ENCODE peak calls at places on chromosome 13, in seven cellular contexts. H is uterus; A is aorta; O is activated CD4-positive, alpha-beta T cell treated with anti-CD3 and anti-CD28 coated beads, Interleukin-2, amount 10 ng/mL, durations not matched to agents 7 days and 5 days; W is dorsolateral prefrontal cortex; F is mesothelial cell of epicardium; N is left kidney. I is an unnamed sample.

GRCh38 chr13:77521194-77521593 is 14.3 kb upstream of the SCEL start:
- DNase-seq in W (no peak), A (no peak), N (no peak), F (no peak), H (no peak), O (no peak), I (no peak)

GRCh38 chr13:104534847-104535246 is 1468.6 kb upstream of the SLC10A2 start:
- DNase-seq in N (no peak), W (no peak), F (no peak), O (no peak), H (no peak), A (no peak), I (no peak)

GRCh38 chr13:97978661-97979450 is 25.4 kb downstream of the IPO5 start:
- DNase-seq in W (no peak), N (no peak), F (no peak), A (no peak), O (no peak), H (no peak), I (no peak)

GRCh38 chr13:26340812-26341211 is 86.9 kb downstream of the CDK8 start:
- DNase-seq in F (no peak), N (no peak), H (no peak), O (no peak), A (no peak), W (no peak), I (no peak)

GRCh38 chr13:98478134-98479129 is 98.5 kb downstream of the STK24 start:
- DNase-seq in A (no peak), O (no peak), H (no peak), W (no peak), N (peak; percentile 94), F (no peak), I (no peak)

GRCh38 chr13:112790735-112791641 is 101.2 kb downstream of the ATP11A start:
- DNase-seq in F (no peak), W (no peak), A (no peak), H (peak; percentile 11), N (no peak), O (no peak), I (no peak)

GRCh38 chr13:47100214-47100853 is 203.5 kb upstream of the HTR2A start:
- DNase-seq in F (no peak), N (no peak), O (no peak), H (no peak), A (no peak), W (no peak), I (no peak)

GRCh38 chr13:40306817-40307216 is 359.6 kb downstream of the FOXO1 start:
- DNase-seq in N (no peak), A (no peak), W (no peak), H (no peak), F (no peak), O (no peak), I (no peak)

GRCh38 chr13:75749407-75749806 is 113.3 kb downstream of the LMO7 start:
- DNase-seq in O (no peak), W (no peak), N (peak; percentile 39), A (peak; percentile 82), H (no peak), F (no peak), I (no peak)

GRCh38 chr13:39916330-39916729 is 260.9 kb downstream of the COG6 start:
- DNase-seq in A (no peak), H (no peak), W (no peak), F (no peak), O (no peak), N (no peak), I (no peak)

GRCh38 chr13:49303533-49304252 is 56.0 kb downstream of the CDADC1 start:
- DNase-seq in N (peak; percentile 82), H (no peak), F (no peak), A (no peak), W (peak; percentile 36), O (no peak), I (no peak)

GRCh38 chr13:36297600-36298338 is at the start of gene CCDC169:
- DNase-seq in F (peak; percentile 50), W (peak; percentile 57), O (peak; percentile 71), H (peak; percentile 62), N (peak; percentile 94), A (peak; percentile 75), I (peak; percentile 77)

GRCh38 chr13:98483636-98484288 is 93.1 kb downstream of the STK24 start:
- DNase-seq in O (no peak), A (no peak), F (no peak), H (no peak), N (peak; percentile 40), W (no peak), I (no peak)

GRCh38 chr13:113837554-113838355 is 26.1 kb downstream of the GAS6 start:
- DNase-seq in H (peak; percentile 98), A (peak; percentile 97), N (no peak), O (no peak), W (peak; percentile 90), F (no peak), I (peak; percentile 95)

GRCh38 chr13:40024962-40025714 is 369.7 kb downstream of the COG6 start:
- DNase-seq in A (no peak), O (no peak), F (no peak), N (no peak), H (no peak), W (no peak), I (no peak)

GRCh38 chr13:25971499-25972145 is 80.2 kb downstream of the SHISA2 start:
- DNase-seq in F (no peak), W (peak; percentile 16), H (no peak), O (peak; percentile 40), N (peak; percentile 46), A (no peak), I (no peak)

GRCh38 chr13:70723732-70724131 is 615.5 kb upstream of the KLHL1 start:
- DNase-seq in H (no peak), N (peak; percentile 51), A (no peak), F (no peak), W (no peak), O (no peak), I (no peak)

GRCh38 chr13:111460548-111461444 is 140.4 kb downstream of the TEX29 start:
- DNase-seq in A (no peak), O (no peak), W (peak; percentile 75), N (peak; percentile 81), F (no peak), H (no peak), I (no peak)

GRCh38 chr13:72221276-72221962 is 354.4 kb upstream of the DACH1 start:
- DNase-seq in O (no peak), W (no peak), H (no peak), N (peak; percentile 34), A (no peak), F (no peak), I (no peak)

GRCh38 chr13:80712026-80712425 is 371.1 kb upstream of the SPRY2 start:
- DNase-seq in O (no peak), W (no peak), F (no peak), H (no peak), A (no peak), N (no peak), I (no peak)

GRCh38 chr13:28607187-28607955 is 51.6 kb upstream of the POMP start:
- DNase-seq in A (no peak), N (no peak), H (no peak), W (no peak), O (no peak), F (no peak), I (no peak)

GRCh38 chr13:80001510-80001842 is 339.4 kb downstream of the SPRY2 start:
- DNase-seq in W (no peak), F (no peak), N (no peak), O (no peak), H (no peak), A (no peak), I (no peak)

GRCh38 chr13:58587183-58587582 is 955.6 kb downstream of the PCDH17 start:
- DNase-seq in F (no peak), O (no peak), H (no peak), A (no peak), W (no peak), N (no peak), I (no peak)

GRCh38 chr13:64130600-64130999 is 2715.0 kb upstream of the PCDH20 start:
- DNase-seq in O (no peak), N (no peak), A (no peak), W (no peak), F (no peak), H (no peak), I (no peak)

GRCh38 chr13:30301827-30302226 is 5.5 kb downstream of the KATNAL1 start:
- DNase-seq in W (no peak), H (no peak), N (no peak), F (no peak), A (no peak), O (no peak), I (no peak)

GRCh38 chr13:27922974-27923612 is 3.3 kb downstream of the PDX1 start:
- DNase-seq in H (no peak), W (no peak), F (no peak), O (no peak), N (no peak), A (no peak), I (no peak)

GRCh38 chr13:83867708-83868107 is 14.6 kb downstream of the SLITRK1 start:
- DNase-seq in F (no peak), H (no peak), O (no peak), N (no peak), W (no peak), A (no peak), I (no peak)

GRCh38 chr13:73138276-73138950 is 79.6 kb downstream of the KLF5 start:
- DNase-seq in A (no peak), H (no peak), N (peak; percentile 58), F (no peak), W (no peak), O (no peak), I (no peak)

GRCh38 chr13:48873598-48873997 is 102.1 kb upstream of the FNDC3A start:
- DNase-seq in N (no peak), F (no peak), A (no peak), O (no peak), H (no peak), W (no peak), I (no peak)

GRCh38 chr13:111904166-111904565 is 162.8 kb upstream of the SOX1 start:
- DNase-seq in H (no peak), W (peak; percentile 0), N (no peak), F (no peak), A (no peak), O (no peak), I (peak; percentile 27)

GRCh38 chr13:114080739-114081561 is 51.5 kb downstream of the RASA3 start:
- DNase-seq in W (no peak), F (peak; percentile 15), O (no peak), N (no peak), H (peak; percentile 13), A (peak; percentile 44), I (no peak)

I was measured in ureter.